ENCODE peak calls at places on chromosomes 16 and 17, in seven cellular contexts. T is stimulated activated CD4-positive, alpha-beta T cell treated with anti-CD3 and anti-CD28 coated beads, TNF-alpha, amount 100 ng/mL, for 24 hours; U is naive B cell; E is aorta; P is HEK293T; Z is upper lobe of right lung; S is dorsolateral prefrontal cortex. D is an unnamed sample.

GRCh38 chr16:88064011-88064888 is 113.0 kb downstream of the BANP start:
- DNase-seq in E (peak; percentile 68), Z (no peak), S (no peak), P (no peak), U (no peak), T (no peak), D (no peak)

GRCh38 chr16:77220427-77220826 is 21.2 kb downstream of the SYCE1L start:
- DNase-seq in P (no peak), S (no peak), Z (no peak), E (no peak), T (no peak), U (no peak), D (no peak)

GRCh38 chr16:30658731-30659506 is 688 bp downstream of the FBRS start:
- DNase-seq in P (peak; percentile 94), S (peak; percentile 84), T (peak; percentile 92), Z (peak; percentile 88), U (no peak), E (peak; percentile 91), D (peak; percentile 74)

GRCh38 chr16:70677499-70678120 is 8.2 kb downstream of the MTSS2 start:
- DNase-seq in S (no peak), U (no peak), T (no peak), Z (peak; percentile 53), E (peak; percentile 57), P (no peak), D (no peak)

GRCh38 chr16:19316846-19317245 is 31.3 kb downstream of the CLEC19A start:
- DNase-seq in T (no peak), Z (no peak), P (no peak), U (no peak), S (no peak), E (no peak), D (peak; percentile 58)

GRCh38 chr17:76869878-76870714 is 1.9 kb downstream of the MGAT5B start:
- DNase-seq in Z (no peak), T (no peak), P (no peak), E (no peak), S (no peak), U (no peak), D (peak; percentile 89)

GRCh38 chr17:58382108-58382884 is 30.3 kb upstream of the SUPT4H1 start:
- DNase-seq in E (no peak), T (no peak), S (no peak), Z (no peak), P (no peak), U (peak; percentile 15), D (no peak)

GRCh38 chr16:27156531-27156930 is 46.8 kb upstream of the KDM8 start:
- DNase-seq in U (no peak), E (no peak), T (no peak), P (no peak), Z (no peak), S (no peak), D (no peak)

GRCh38 chr16:20898938-20899502 is 1.1 kb downstream of the DCUN1D3 start:
- DNase-seq in T (no peak), P (no peak), S (no peak), E (no peak), U (no peak), Z (no peak), D (no peak)

GRCh38 chr17:20952183-20952582 is 90.6 kb downstream of the USP22 start:
- DNase-seq in Z (no peak), U (no peak), E (no peak), S (no peak), P (no peak), T (no peak), D (no peak)

GRCh38 chr17:3531266-3532101 is 26.1 kb downstream of the TRPV3 start:
- DNase-seq in E (peak; percentile 74), U (no peak), P (no peak), S (peak; percentile 94), Z (peak; percentile 59), T (no peak), D (no peak)

GRCh38 chr16:58094791-58095574 is 34.2 kb downstream of the CFAP20 start:
- DNase-seq in U (no peak), Z (no peak), E (no peak), P (no peak), T (no peak), S (no peak), D (no peak)

GRCh38 chr17:28331891-28332420 is 3.3 kb downstream of the IFT20 start:
- DNase-seq in T (no peak), P (no peak), S (no peak), U (no peak), Z (no peak), E (no peak), D (no peak)

GRCh38 chr17:7884581-7885356 is 3.8 kb upstream of the CHD3 start:
- DNase-seq in Z (peak; percentile 77), T (no peak), E (no peak), S (no peak), P (no peak), U (peak; percentile 31), D (peak; percentile 44)

GRCh38 chr16:25893332-25893731 is 201.6 kb downstream of the HS3ST4 start:
- DNase-seq in T (no peak), Z (no peak), P (no peak), E (no peak), U (no peak), S (no peak), D (peak; percentile 17)

GRCh38 chr16:85879975-85880831 is 18.8 kb upstream of the IRF8 start:
- DNase-seq in U (no peak), E (no peak), T (no peak), S (no peak), Z (no peak), P (no peak), D (no peak)

GRCh38 chr17:21210411-21211076 is 3.4 kb downstream of the TMEM11 start:
- DNase-seq in Z (no peak), S (no peak), E (no peak), P (no peak), T (no peak), U (no peak), D (no peak)

GRCh38 chr17:8954339-8954738 is 11.2 kb downstream of the PIK3R5 start:
- DNase-seq in P (no peak), T (peak; percentile 58), E (no peak), S (no peak), Z (peak; percentile 85), U (peak; percentile 83), D (peak; percentile 44)

GRCh38 chr17:41600318-41600717 is 12.2 kb downstream of the KRT16 start:
- DNase-seq in P (no peak), S (no peak), E (no peak), Z (no peak), U (no peak), T (no peak), D (no peak)

GRCh38 chr16:19131809-19132777 is 18.3 kb downstream of the ITPRIPL2 start:
- DNase-seq in Z (no peak), T (no peak), P (no peak), E (no peak), S (no peak), U (no peak), D (no peak)

GRCh38 chr17:81102352-81102751 is 63.0 kb upstream of the PVALEF start:
- DNase-seq in S (no peak), P (no peak), E (no peak), U (no peak), T (no peak), Z (no peak), D (no peak)

GRCh38 chr17:5631958-5632357 is 47.6 kb upstream of the NLRP1 start:
- DNase-seq in Z (no peak), U (no peak), P (no peak), E (no peak), T (no peak), S (no peak), D (peak; percentile 47)

GRCh38 chr17:77163001-77163400 is 22.2 kb downstream of the SEC14L1 start:
- DNase-seq in U (no peak), S (no peak), Z (no peak), P (no peak), T (no peak), E (no peak), D (no peak)

GRCh38 chr17:49344914-49345313 is 17.1 kb downstream of the ZNF652 start:
- DNase-seq in T (no peak), Z (no peak), S (no peak), P (no peak), E (no peak), U (no peak), D (no peak)

GRCh38 chr17:7393613-7394451 is 493 bp downstream of the PLSCR3 start:
- DNase-seq in T (peak; percentile 24), S (no peak), Z (no peak), P (no peak), U (peak; percentile 13), E (peak; percentile 74), D (peak; percentile 86)

GRCh38 chr17:57106836-57107497 is 21.9 kb downstream of the AKAP1 start:
- DNase-seq in E (no peak), U (no peak), T (no peak), Z (no peak), S (no peak), P (no peak), D (no peak)

GRCh38 chr17:4854181-4854681 is 21.1 kb downstream of the MINK1 start:
- DNase-seq in P (no peak), E (no peak), Z (no peak), S (no peak), T (no peak), U (no peak), D (no peak)

GRCh38 chr17:28735242-28735722 is 6.7 kb downstream of the NEK8 start:
- DNase-seq in E (no peak), P (no peak), T (no peak), U (no peak), S (no peak), Z (no peak), D (no peak)

GRCh38 chr17:15966879-15967248 is 21.9 kb downstream of the ADORA2B start:
- DNase-seq in T (no peak), S (no peak), P (no peak), U (no peak), Z (peak; percentile 82), E (no peak), D (peak; percentile 67)

GRCh38 chr17:56939869-56940484 is 20.9 kb downstream of the COIL start:
- DNase-seq in Z (no peak), P (peak; percentile 56), S (no peak), E (no peak), T (no peak), U (peak; percentile 70), D (peak; percentile 64)

GRCh38 chr16:83768976-83769375 is 38.8 kb upstream of the HSBP1 start:
- DNase-seq in E (no peak), U (no peak), T (no peak), S (no peak), Z (no peak), P (no peak), D (no peak)

GRCh38 chr17:4607773-4608187 is 23.5 kb downstream of the SMTNL2 start:
- DNase-seq in S (no peak), Z (no peak), E (peak; percentile 80), T (no peak), P (peak; percentile 42), U (no peak), D (peak; percentile 30)

D was measured in iPS-NIHi11.